ENCODE peak calls at places on chromosomes 1 and 21, in eight cellular contexts. T is ELR; X is cardiac muscle cell; U is NCI-H1048; Z is stimulated activated CD4-positive, alpha-beta T cell treated with anti-CD3 and anti-CD28 coated beads, TNF-alpha, amount 100 ng/mL, for 48 hours; Y is Daoy; O is stromal cell of bone marrow; K is GM12878. M is an unnamed sample.

GRCh38 chr1:7681401-7681800 is 89.7 kb upstream of the VAMP3 start:
- DNase-seq in Z (no peak), T (no peak), X (no peak), K (no peak), Y (no peak), U (no peak), O (no peak), M (no peak)

GRCh38 chr21:41786521-41786987 is 19.7 kb upstream of the RIPK4 start:
- DNase-seq in Z (no peak), T (peak; percentile 96), O (peak; percentile 58), Y (peak; percentile 98), U (no peak), K (no peak), X (no peak), M (peak; percentile 42)

GRCh38 chr21:43266534-43266933 is 97.7 kb downstream of the CRYAA start:
- DNase-seq in Y (no peak), Z (no peak), T (no peak), K (no peak), X (no peak), O (peak; percentile 17), U (no peak), M (no peak)

GRCh38 chr1:226154593-226154992 is 31.9 kb downstream of the ACBD3 start:
- DNase-seq in T (no peak), U (no peak), Z (no peak), X (no peak), K (no peak), O (no peak), Y (no peak), M (no peak)

GRCh38 chr1:100950776-100951175 is 54.9 kb downstream of the SLC30A7 start:
- DNase-seq in K (no peak), U (no peak), Z (no peak), T (peak; percentile 4), O (peak; percentile 71), X (peak; percentile 25), Y (peak; percentile 7), M (no peak)

GRCh38 chr1:176466514-176466913 is 3.5 kb downstream of the PAPPA2 start:
- DNase-seq in O (no peak), Z (no peak), Y (no peak), X (peak; percentile 43), K (no peak), U (no peak), T (peak; percentile 55), M (no peak)

GRCh38 chr1:5831600-5832335 is 160.5 kb downstream of the NPHP4 start:
- DNase-seq in O (no peak), Y (no peak), T (no peak), U (no peak), X (no peak), Z (no peak), K (no peak), M (no peak)

GRCh38 chr1:90550616-90551406 is 166.3 kb downstream of the BARHL2 start:
- DNase-seq in K (no peak), X (no peak), O (no peak), T (no peak), Z (no peak), Y (no peak), U (no peak), M (no peak)

GRCh38 chr1:116426401-116426800 is 53.4 kb downstream of the ATP1A1 start:
- DNase-seq in Z (no peak), Y (no peak), U (no peak), X (no peak), K (no peak), T (no peak), O (no peak), M (no peak)

GRCh38 chr1:180528868-180529470 is 26.6 kb upstream of the ACBD6 start:
- DNase-seq in O (no peak), U (no peak), X (no peak), T (no peak), K (no peak), Y (no peak), Z (no peak), M (no peak)

GRCh38 chr1:174818014-174818616 is 181.6 kb upstream of the CACYBP start:
- DNase-seq in Y (no peak), O (no peak), T (no peak), Z (no peak), K (no peak), U (no peak), X (no peak), M (no peak)

GRCh38 chr1:201088901-201089525 is 23.2 kb downstream of the CACNA1S start:
- DNase-seq in Z (no peak), T (no peak), Y (peak; percentile 38), K (no peak), U (no peak), X (no peak), O (no peak), M (no peak)

GRCh38 chr1:235069577-235070563 is 58.8 kb downstream of the TOMM20 start:
- DNase-seq in U (no peak), X (no peak), Z (no peak), Y (peak; percentile 97), K (no peak), T (peak; percentile 94), O (peak; percentile 79), M (no peak)

GRCh38 chr21:41188476-41189146 is 20.7 kb downstream of the BACE2 start:
- DNase-seq in X (no peak), O (no peak), T (no peak), Z (no peak), U (no peak), Y (no peak), K (no peak), M (no peak)

GRCh38 chr1:61524206-61524605 is 200.7 kb downstream of the TM2D1 start:
- DNase-seq in Y (no peak), U (no peak), Z (no peak), K (no peak), O (no peak), X (no peak), T (no peak), M (peak; percentile 12)

GRCh38 chr21:33479679-33480480 is at the start of gene TMEM50B:
- DNase-seq in T (peak; percentile 94), U (peak; percentile 86), Z (peak; percentile 97), O (peak; percentile 92), K (peak; percentile 79), X (peak; percentile 96), Y (peak; percentile 99), M (peak; percentile 89)

GRCh38 chr1:109149874-109150601 is 36.1 kb downstream of the ELAPOR1 start:
- DNase-seq in U (no peak), O (no peak), X (no peak), Y (no peak), T (no peak), Z (no peak), K (no peak), M (no peak)

GRCh38 chr1:109499661-109500536 is 6.0 kb downstream of the CYB561D1 start:
- DNase-seq in U (no peak), Y (peak; percentile 53), Z (peak; percentile 44), O (no peak), T (peak; percentile 73), X (peak; percentile 34), K (no peak), M (no peak)

GRCh38 chr1:179187708-179188471 is 41.6 kb downstream of the ABL2 start:
- DNase-seq in U (no peak), X (no peak), K (no peak), Y (no peak), T (no peak), O (no peak), Z (no peak), M (no peak)